ENCODE peak calls at places on chromosome 19, in four cellular contexts. K, U, H and C are unnamed samples.

GRCh38 chr19:53813996-53814395 is 10.1 kb downstream of the NLRP12 start:
- DNase-seq in K (no peak), U (peak; percentile 92), H (no peak), C (no peak)

GRCh38 chr19:56476671-56477428 is at the start of gene ZNF667:
- DNase-seq in K (peak; percentile 5), U (peak; percentile 82), H (peak; percentile 37), C (no peak)

GRCh38 chr19:49801966-49802661 is 11.0 kb downstream of the FUZ start:
- DNase-seq in K (peak; percentile 85), U (peak; percentile 100), H (no peak), C (no peak)

GRCh38 chr19:32828139-32828538 is 41.4 kb downstream of the SLC7A9 start:
- DNase-seq in K (no peak), U (no peak), H (no peak), C (no peak)

GRCh38 chr19:19460761-19461265 is 54.5 kb downstream of the TSSK6 start:
- DNase-seq in K (peak; percentile 29), U (peak; percentile 61), H (no peak), C (no peak)

GRCh38 chr19:55705972-55706371 is 30.9 kb downstream of the EPN1 start:
- DNase-seq in K (no peak), U (no peak), H (no peak), C (no peak)

GRCh38 chr19:50967924-50968708 is 1.3 kb downstream of the KLK6 start:
- DNase-seq in K (no peak), U (peak; percentile 41), H (no peak), C (no peak)

GRCh38 chr19:35845215-35846037 is 6.9 kb downstream of the NPHS1 start:
- DNase-seq in K (peak; percentile 85), U (peak; percentile 90), H (peak; percentile 9), C (no peak)

GRCh38 chr19:7978196-7978825 is 27.1 kb downstream of the ELAVL1 start:
- DNase-seq in K (no peak), U (peak; percentile 62), H (no peak), C (no peak)

GRCh38 chr19:9720541-9720940 is 45.6 kb upstream of the ZNF562 start:
- DNase-seq in K (no peak), U (no peak), H (no peak), C (no peak)

GRCh38 chr19:38735257-38735686 is 9.0 kb downstream of the CAPN12 start:
- DNase-seq in K (peak; percentile 54), U (peak; percentile 92), H (no peak), C (no peak)

GRCh38 chr19:55080915-55081772 is 5.5 kb downstream of the EPS8L1 start:
- DNase-seq in K (peak; percentile 77), U (peak; percentile 91), H (peak; percentile 76), C (no peak)

GRCh38 chr19:24029941-24030636 is 56.9 kb upstream of the ZNF254 start:
- DNase-seq in K (no peak), U (no peak), H (no peak), C (no peak)

GRCh38 chr19:10654610-10655456 is 687 bp downstream of the ILF3 start:
- DNase-seq in K (peak; percentile 49), U (peak; percentile 97), H (no peak), C (no peak)

GRCh38 chr19:15423130-15423529 is 4.3 kb upstream of the AKAP8L start:
- DNase-seq in K (no peak), U (peak; percentile 52), H (no peak), C (no peak)

GRCh38 chr19:15424121-15424520 is 5.3 kb upstream of the AKAP8L start:
- DNase-seq in K (no peak), U (no peak), H (no peak), C (no peak)

GRCh38 chr19:15421136-15421535 is 2.3 kb upstream of the AKAP8L start:
- DNase-seq in K (no peak), U (no peak), H (no peak), C (no peak)

GRCh38 chr19:15421726-15422260 is 3.0 kb upstream of the AKAP8L start:
- DNase-seq in K (peak; percentile 69), U (peak; percentile 84), H (no peak), C (no peak)

GRCh38 chr19:15422311-15423075 is 3.7 kb upstream of the AKAP8L start:
- DNase-seq in K (no peak), U (peak; percentile 79), H (no peak), C (no peak)
- H3K4me3 ChIP-seq in K (no peak overlapping the region), U (no peak overlapping the region), H (no peak overlapping the region), C (peak overlapping the region; percentile 3)

DNA sequence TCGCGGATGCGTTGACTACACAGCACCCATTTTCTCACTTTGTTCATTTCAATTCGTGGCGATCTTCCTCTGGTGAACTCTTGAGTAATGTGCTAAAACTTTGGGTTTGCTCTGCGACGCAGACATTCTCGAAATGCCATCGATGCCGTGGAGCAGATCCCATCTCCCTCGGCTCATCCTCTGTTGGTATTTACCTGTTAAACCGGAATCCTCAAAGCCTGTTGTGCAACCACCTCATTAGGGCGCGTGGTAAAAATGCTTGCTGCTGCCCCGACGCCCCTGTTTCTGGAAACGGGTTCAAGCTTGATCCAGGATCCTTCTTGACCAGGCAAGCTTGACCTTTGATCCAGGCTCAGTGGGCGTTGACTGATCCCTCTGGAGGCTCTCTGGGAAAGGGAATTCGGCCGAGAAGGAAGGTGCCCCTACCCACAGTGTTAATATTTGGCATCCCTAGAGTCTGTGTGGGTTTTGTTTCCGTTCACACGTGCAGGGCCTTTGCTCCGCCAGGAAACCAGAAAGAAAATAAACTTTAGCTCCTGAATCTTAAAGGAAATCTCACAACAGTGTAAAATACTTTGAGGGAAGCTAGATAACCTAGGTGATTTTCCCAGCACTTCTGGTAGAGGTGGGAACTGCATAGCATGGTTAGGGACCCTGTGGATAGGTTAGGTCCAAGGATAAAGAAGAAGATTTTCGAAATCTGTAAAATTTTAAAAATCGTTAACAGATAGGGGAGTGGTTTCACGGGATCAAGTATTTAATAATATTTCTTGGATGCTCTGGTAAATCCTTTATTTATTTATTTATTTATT is 1.0 kb downstream of the LSM14A start:
- DNase-seq in K (peak; percentile 38), U (peak; percentile 86), H (peak; percentile 65), C (peak; percentile 66)
- TF ChIP-seq CTCF in K (no peak), U (no peak), H (no peak), C (no peak)

GRCh38 chr19:12997967-12998940 is 3.0 kb downstream of the NFIX start:
- DNase-seq in K (no peak), U (peak; percentile 91), H (no peak), C (no peak)
- H3K4me3 ChIP-seq in K (no peak overlapping the region), U (peak overlapping the region; percentile 25), H (no peak overlapping the region), C (peak overlapping the region; percentile 86)

GRCh38 chr19:6711605-6712004 is 8.8 kb downstream of the C3 start:
- DNase-seq in K (no peak), U (peak; percentile 58), H (no peak), C (no peak)
- TF ChIP-seq CTCF in K (no peak), U (no peak), H (no peak), C (no peak)

GRCh38 chr19:3605361-3605760 is 1.3 kb downstream of the TBXA2R start:
- DNase-seq in K (no peak), U (no peak), H (no peak), C (no peak)
- H3K4me3 ChIP-seq in K (no peak overlapping the region), U (no peak overlapping the region), H (no peak overlapping the region), C (no peak overlapping the region)

GRCh38 chr19:4454952-4455738 is 2.4 kb downstream of the UBXN6 start:
- DNase-seq in K (no peak), U (peak; percentile 96), H (peak; percentile 71), C (peak; percentile 52)

GRCh38 chr19:4456843-4457653 is 546 bp downstream of the UBXN6 start:
- DNase-seq in K (peak; percentile 41), U (peak; percentile 93), H (peak; percentile 12), C (no peak)

GRCh38 chr19:4456566-4456842 is 1.1 kb downstream of the UBXN6 start:
- DNase-seq in K (no peak), U (peak; percentile 96), H (peak; percentile 54), C (no peak)

GRCh38 chr19:4454621-4454951 is 3.0 kb downstream of the UBXN6 start:
- DNase-seq in K (no peak), U (no peak), H (no peak), C (no peak)

DNA sequence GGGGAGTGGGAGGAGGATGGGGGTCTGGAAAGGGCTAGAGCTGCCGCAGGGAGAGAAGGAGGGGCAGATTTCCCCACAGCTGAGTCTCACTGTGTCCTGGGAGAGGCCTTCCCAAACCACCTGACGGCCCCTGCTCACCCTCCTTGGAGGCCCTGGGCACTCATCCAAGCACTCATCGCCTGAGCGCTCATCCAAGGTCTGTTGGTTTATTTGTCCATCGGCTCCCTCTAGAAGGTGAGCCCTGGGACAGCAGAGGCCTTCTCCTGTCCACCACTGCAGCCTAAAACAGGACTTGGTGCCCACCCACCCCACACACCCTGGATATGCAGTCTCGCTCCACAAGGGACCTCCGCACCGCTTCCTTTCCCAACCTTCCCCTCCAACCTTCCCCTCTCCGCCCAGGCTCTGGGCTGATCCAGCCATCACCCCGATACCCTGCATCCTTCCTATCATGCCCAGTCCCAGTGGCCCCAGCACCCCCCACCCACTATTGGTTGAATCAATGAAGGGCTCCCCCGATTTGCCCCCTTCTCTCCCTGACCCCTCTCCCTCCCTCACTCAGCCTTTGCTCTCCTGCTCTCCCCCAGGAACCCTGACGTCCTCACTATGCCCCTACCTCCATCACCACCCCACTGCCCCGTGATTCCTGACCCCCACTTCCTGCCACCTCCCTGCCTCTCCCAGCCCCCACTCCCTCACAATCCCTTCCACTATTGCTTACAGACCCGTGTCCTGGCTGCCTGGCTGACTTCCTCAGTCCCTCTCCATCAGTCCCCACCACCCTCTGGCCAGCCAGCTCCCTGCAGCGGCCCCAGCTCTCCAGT is 1.6 kb downstream of the UBXN6 start:
- DNase-seq in K (peak; percentile 62), U (peak; percentile 97), H (peak; percentile 15), C (peak; percentile 52)
- TF ChIP-seq CTCF in K (no peak), U (no peak), H (no peak), C (no peak)

GRCh38 chr19:3653865-3654513 is 27.4 kb upstream of the CACTIN start:
- DNase-seq in K (no peak), U (no peak), H (no peak), C (no peak)

GRCh38 chr19:3656747-3657394 is 30.3 kb upstream of the CACTIN start:
- DNase-seq in K (no peak), U (no peak), H (peak; percentile 12), C (no peak)

GRCh38 chr19:3657395-3657769 is 30.8 kb upstream of the CACTIN start:
- DNase-seq in K (no peak), U (no peak), H (no peak), C (no peak)

GRCh38 chr19:3656073-3656746 is 29.6 kb upstream of the CACTIN start:
- DNase-seq in K (no peak), U (no peak), H (no peak), C (no peak)

DNA sequence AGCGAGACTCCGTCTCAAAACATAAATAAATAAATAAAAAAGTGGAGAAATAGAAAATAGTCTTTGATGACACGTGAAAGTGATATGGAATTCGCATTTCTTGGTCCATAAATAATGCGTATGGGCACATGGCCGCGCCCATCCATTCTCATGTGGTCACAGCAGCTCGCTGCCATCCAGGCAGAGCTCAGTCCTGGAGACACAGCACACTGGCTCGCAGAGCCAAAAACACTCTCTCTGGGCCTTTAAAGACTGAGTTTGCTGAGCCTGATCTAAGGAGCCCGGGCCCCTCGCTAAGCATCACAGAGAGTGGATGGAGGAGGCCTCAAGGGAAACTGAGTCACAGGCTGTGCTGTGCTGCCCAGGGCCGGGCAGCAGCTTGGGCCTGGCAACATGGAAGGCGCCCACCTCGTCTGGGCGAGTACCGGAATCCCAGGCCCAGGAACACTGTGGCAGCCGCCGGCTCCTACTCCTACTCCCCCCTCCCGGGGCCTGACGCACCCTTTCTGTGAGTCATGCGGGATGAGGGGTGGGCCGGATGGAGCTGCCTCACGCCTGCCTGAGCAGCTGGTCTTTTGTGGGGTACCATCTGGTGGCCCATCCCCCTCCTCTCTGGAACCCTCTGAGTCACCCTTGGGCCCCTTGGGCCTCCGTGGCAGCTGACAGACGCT is 28.9 kb upstream of the CACTIN start:
- DNase-seq in K (no peak), U (peak; percentile 100), H (peak; percentile 53), C (no peak)
- H3K4me3 ChIP-seq in K (no peak overlapping the region), U (no peak overlapping the region), H (no peak overlapping the region), C (no peak overlapping the region)

GRCh38 chr19:58406818-58407657 is 1.4 kb upstream of the ZNF584 start:
- DNase-seq in K (no peak), U (peak; percentile 86), H (peak; percentile 33), C (no peak)
- TF ChIP-seq CTCF in K (peak; percentile 17), U (peak; percentile 53), H (peak; percentile 61), C (no peak)